ENCODE peak calls at places on chromosomes 16 and 17, in nine cellular contexts. N, S, K, Q, R, T, W, V and E are unnamed samples.

GRCh38 chr16:19863990-19864389 is 20.7 kb downstream of the GPRC5B start:
- DNase-seq in N (no peak), S (no peak), K (no peak), Q (no peak), R (no peak), T (no peak), W (no peak), V (no peak), E (no peak)

GRCh38 chr17:57422574-57423164 is 166.3 kb downstream of the MSI2 start:
- DNase-seq in N (no peak), S (no peak), K (no peak), Q (no peak), R (no peak), T (no peak), W (no peak), V (no peak), E (no peak)

GRCh38 chr17:3738562-3739295 is 15.0 kb downstream of the HASPIN start:
- DNase-seq in N (no peak), S (no peak), K (no peak), Q (no peak), R (peak; percentile 21), T (no peak), W (no peak), V (no peak), E (peak; percentile 61)

GRCh38 chr17:34979650-34980352 is 511 bp upstream of the LIG3 start:
- DNase-seq in N (no peak), S (no peak), K (no peak), Q (no peak), R (peak; percentile 8), T (no peak), W (no peak), V (no peak), E (no peak)

GRCh38 chr17:38322156-38322779 is 21.5 kb downstream of the GPR179 start:
- DNase-seq in N (peak; percentile 83), S (no peak), K (peak; percentile 88), Q (no peak), R (peak; percentile 40), T (no peak), W (no peak), V (peak; percentile 78), E (peak; percentile 71)

GRCh38 chr16:72018470-72018869 is 9.9 kb downstream of the DHODH start:
- DNase-seq in N (no peak), S (no peak), K (no peak), Q (no peak), R (no peak), T (no peak), W (no peak), V (no peak), E (no peak)

GRCh38 chr16:48901712-48902374 is 291.9 kb upstream of the N4BP1 start:
- DNase-seq in N (peak; percentile 16), S (no peak), K (no peak), Q (no peak), R (no peak), T (no peak), W (no peak), V (no peak), E (peak; percentile 51)

GRCh38 chr17:1956134-1956533 is 69.0 kb downstream of the RTN4RL1 start:
- DNase-seq in N (peak; percentile 40), S (no peak), K (no peak), Q (no peak), R (no peak), T (no peak), W (no peak), V (no peak), E (no peak)

GRCh38 chr16:10770907-10771306 is 27.3 kb downstream of the NUBP1 start:
- DNase-seq in N (no peak), S (no peak), K (no peak), Q (no peak), R (no peak), T (no peak), W (no peak), V (no peak), E (no peak)

GRCh38 chr16:56102159-56102798 is 89.0 kb upstream of the GNAO1 start:
- DNase-seq in N (no peak), S (no peak), K (no peak), Q (no peak), R (no peak), T (no peak), W (no peak), V (peak; percentile 97), E (peak; percentile 95)

GRCh38 chr16:2512920-2513404 is 790 bp upstream of the ATP6V0C start:
- DNase-seq in N (peak; percentile 62), S (no peak), K (no peak), Q (no peak), R (no peak), T (no peak), W (no peak), V (no peak), E (peak; percentile 61)

GRCh38 chr16:23316232-23316631 is 14.1 kb downstream of the SCNN1B start:
- DNase-seq in N (no peak), S (no peak), K (no peak), Q (no peak), R (no peak), T (no peak), W (no peak), V (no peak), E (no peak)

GRCh38 chr16:88865310-88865709 is 1.1 kb downstream of the PABPN1L start:
- DNase-seq in N (no peak), S (no peak), K (no peak), Q (no peak), R (no peak), T (no peak), W (no peak), V (no peak), E (no peak)